ENCODE peak calls at places on chromosomes 5 and 9, in four cellular contexts. X, Y, Q and W are unnamed samples.

GRCh38 chr5:101995585-101995984 is 300.5 kb downstream of the SLCO4C1 start:
- DNase-seq in X (no peak), Q (no peak), Y (peak; percentile 57), W (no peak)

GRCh38 chr9:5072871-5073270 is 87.8 kb downstream of the JAK2 start:
- DNase-seq in X (no peak), Y (no peak), Q (no peak), W (no peak)

GRCh38 chr5:34411470-34412346 is 244.4 kb upstream of the RAI14 start:
- DNase-seq in X (no peak), Q (no peak), Y (no peak), W (no peak)

GRCh38 chr5:107704686-107705389 is 34.1 kb upstream of the EFNA5 start:
- DNase-seq in X (no peak), Y (no peak), Q (no peak), W (no peak)

GRCh38 chr5:179914032-179914755 is 6.5 kb upstream of the TBC1D9B start:
- DNase-seq in Y (no peak), Q (no peak), X (no peak), W (no peak)

GRCh38 chr9:125631391-125632085 is 75.5 kb downstream of the MAPKAP1 start:
- DNase-seq in X (no peak), Q (no peak), Y (peak; percentile 56), W (no peak)

GRCh38 chr9:38428062-38428461 is 3.8 kb upstream of the IGFBPL1 start:
- DNase-seq in Y (no peak), X (no peak), Q (no peak), W (no peak)

GRCh38 chr5:159752622-159753275 is 163.5 kb upstream of the ADRA1B start:
- DNase-seq in X (no peak), Q (no peak), Y (no peak), W (no peak)

GRCh38 chr5:52961238-52961637 is 27.9 kb upstream of the ITGA2 start:
- DNase-seq in Y (no peak), X (no peak), Q (no peak), W (no peak)

GRCh38 chr9:76269789-76270188 is 124.4 kb downstream of the RFK start:
- DNase-seq in Q (no peak), Y (no peak), X (no peak), W (no peak)

GRCh38 chr9:31799953-31800609 is 584.4 kb upstream of the ACO1 start:
- DNase-seq in Y (peak; percentile 44), X (peak; percentile 19), Q (no peak), W (no peak)

GRCh38 chr9:70701163-70701562 is 286.7 kb upstream of the KLF9 start:
- DNase-seq in Q (no peak), X (no peak), Y (no peak), W (no peak)

GRCh38 chr9:126472931-126473330 is 140.8 kb upstream of the LMX1B start:
- DNase-seq in X (no peak), Q (no peak), Y (no peak), W (no peak)

GRCh38 chr9:137095664-137096517 is 9.1 kb downstream of the MAN1B1 start:
- DNase-seq in X (no peak), Q (no peak), Y (no peak), W (peak; percentile 48)

GRCh38 chr9:17140418-17140817 is 5.6 kb downstream of the CNTLN start:
- DNase-seq in Q (no peak), Y (no peak), X (no peak), W (no peak)

GRCh38 chr5:142674438-142675210 is 11.3 kb downstream of the FGF1 start:
- DNase-seq in Y (no peak), X (no peak), Q (no peak), W (no peak)

GRCh38 chr9:33800886-33801285 is 5.5 kb downstream of the PRSS3 start:
- DNase-seq in X (no peak), Q (no peak), Y (no peak), W (no peak)

GRCh38 chr5:132220476-132220875 is 7.2 kb downstream of the P4HA2 start:
- DNase-seq in Y (no peak), X (no peak), Q (no peak), W (no peak)

GRCh38 chr5:98368141-98368540 is 405.3 kb upstream of the RGMB start:
- DNase-seq in X (no peak), Q (no peak), Y (no peak), W (no peak)

GRCh38 chr5:99866740-99867139 is 668.4 kb upstream of the FAM174A start:
- DNase-seq in Q (no peak), X (no peak), Y (no peak), W (no peak)

GRCh38 chr5:1516615-1517601 is 6.9 kb downstream of the LPCAT1 start:
- DNase-seq in Q (peak; percentile 46), Y (no peak), X (no peak), W (peak; percentile 64)

GRCh38 chr9:14868772-14869583 is 41.2 kb downstream of the FREM1 start:
- DNase-seq in X (no peak), Q (no peak), Y (no peak), W (no peak)

GRCh38 chr5:60821488-60822284 is 22.4 kb downstream of the ELOVL7 start:
- DNase-seq in Y (no peak), X (no peak), Q (no peak), W (no peak)

GRCh38 chr5:123369371-123369968 is 53.7 kb downstream of the CEP120 start:
- DNase-seq in Q (no peak), Y (peak; percentile 6), X (no peak), W (no peak)

GRCh38 chr5:144598451-144599068 is 427.9 kb downstream of the KCTD16 start:
- DNase-seq in Y (no peak), Q (peak; percentile 79), X (no peak), W (no peak)

GRCh38 chr5:154673506-154673905 is 81.7 kb upstream of the LARP1 start:
- DNase-seq in X (no peak), Q (no peak), Y (no peak), W (peak; percentile 17)

GRCh38 chr9:135797507-135798302 is 95.7 kb downstream of the KCNT1 start:
- DNase-seq in Q (no peak), X (peak; percentile 24), Y (peak; percentile 51), W (no peak)

GRCh38 chr5:16618138-16618897 is 1.5 kb upstream of the RETREG1 start:
- DNase-seq in X (no peak), Q (no peak), Y (peak; percentile 7), W (no peak)

GRCh38 chr5:179307006-179307800 is 38.1 kb downstream of the ADAMTS2 start:
- DNase-seq in Q (peak; percentile 46), Y (no peak), X (no peak), W (peak; percentile 40)

DNA sequence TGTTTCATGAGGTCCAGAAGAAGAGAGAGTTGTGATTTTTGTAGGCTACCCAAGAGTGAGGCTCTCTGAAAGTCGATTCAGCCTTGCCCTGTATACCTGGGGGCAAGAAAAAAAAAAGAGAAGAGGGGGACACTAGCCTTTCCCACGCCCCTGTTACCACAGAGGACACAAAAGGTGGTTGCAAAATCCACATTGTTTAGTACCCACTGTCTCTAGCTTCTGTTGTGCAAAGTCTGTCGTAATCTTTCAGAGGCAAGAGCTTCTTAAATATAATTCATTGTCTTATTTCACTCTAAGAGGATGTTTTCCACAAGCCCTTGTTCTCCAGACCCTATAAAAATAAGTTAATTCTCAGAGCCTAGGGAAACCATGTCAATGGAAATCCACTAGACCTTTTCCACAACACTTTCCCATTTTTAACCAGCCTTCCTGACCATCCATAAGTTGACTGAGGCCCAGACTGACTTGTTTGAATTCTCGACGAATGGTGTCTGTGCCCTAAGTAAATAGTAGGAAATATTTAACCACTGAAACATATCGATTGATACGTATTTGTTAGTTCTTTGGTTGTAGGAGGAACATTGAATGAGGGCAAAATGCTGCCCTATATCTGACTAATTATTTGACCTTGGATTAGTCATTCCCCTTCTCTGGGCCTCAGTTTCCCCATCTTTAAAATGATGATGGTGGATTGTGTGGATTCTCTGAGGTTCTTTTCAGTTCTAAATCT is 182.7 kb downstream of the PAPPA start:
- DNase-seq in X (no peak), Y (no peak), Q (no peak), W (no peak)
- H3K27me3 ChIP-seq in X (peaks cover 90% of the 10 kb centered on the region), Y (no peaks in the 10 kb centered on the region), Q (no peaks in the 10 kb centered on the region), W (no peaks in the 10 kb centered on the region)

GRCh38 chr5:29054694-29055093 is 2016.3 kb upstream of the CDH9 start:
- DNase-seq in Q (no peak), Y (no peak), X (no peak), W (no peak)
- H3K27me3 ChIP-seq in Q (no peaks in the 10 kb centered on the region), Y (no peaks in the 10 kb centered on the region), X (no peaks in the 10 kb centered on the region), W (no peaks in the 10 kb centered on the region)

GRCh38 chr5:170700503-170700902 is 83.0 kb upstream of the GABRP start:
- DNase-seq in Y (no peak), X (no peak), Q (no peak), W (no peak)

GRCh38 chr5:170709640-170710039 is 73.9 kb upstream of the GABRP start:
- DNase-seq in X (no peak), Q (no peak), Y (no peak), W (no peak)

GRCh38 chr5:170701321-170701720 is 82.2 kb upstream of the GABRP start:
- DNase-seq in Q (no peak), Y (no peak), X (no peak), W (no peak)

DNA sequence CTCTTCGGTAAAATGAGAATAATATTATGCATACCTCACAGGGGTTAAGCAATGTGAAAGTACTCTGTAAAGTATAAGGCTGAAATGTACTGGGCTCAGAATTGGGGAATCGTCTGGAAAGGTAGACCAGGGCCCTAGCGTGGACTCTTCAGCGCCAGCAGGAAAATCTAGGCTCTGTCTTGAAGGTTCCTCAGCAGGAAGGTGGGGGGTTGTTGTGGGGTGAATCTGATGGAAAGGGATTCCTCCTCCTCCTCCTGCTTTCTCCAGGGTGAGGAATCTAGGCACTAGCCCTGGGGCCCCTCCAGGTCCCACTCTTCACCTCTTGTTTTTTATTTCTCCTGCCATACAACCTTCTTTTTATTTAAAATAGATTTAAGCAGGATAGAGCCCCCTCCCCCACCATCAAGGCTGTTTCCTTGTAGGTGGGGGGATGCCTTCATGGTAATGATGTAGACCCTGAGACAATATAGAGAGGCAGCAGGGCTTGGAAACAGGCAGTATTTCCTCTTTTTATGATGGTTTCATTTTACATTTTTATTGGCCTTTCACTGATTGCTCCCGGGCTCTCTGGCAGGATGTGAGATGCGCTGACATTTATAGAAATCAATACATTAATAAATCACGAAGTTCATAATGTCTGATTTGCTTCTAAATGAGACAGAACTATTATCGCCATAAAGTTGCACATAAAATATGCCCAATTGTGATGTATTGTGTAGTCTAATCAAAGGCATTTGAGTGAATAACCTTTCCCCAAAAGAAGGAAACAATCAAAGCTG is 78.9 kb upstream of the GABRP start:
- DNase-seq in X (no peak), Y (no peak), Q (no peak), W (no peak)
- H3K27me3 ChIP-seq in X (peaks cover 70% of the 10 kb centered on the region), Y (no peaks in the 10 kb centered on the region), Q (no peaks in the 10 kb centered on the region), W (peaks cover 2% of the 10 kb centered on the region)

GRCh38 chr5:51378061-51378409 is 5.2 kb upstream of the ISL1 start:
- DNase-seq in Y (no peak), Q (no peak), X (no peak), W (no peak)
- H3K27me3 ChIP-seq in Y (peaks cover 61% of the 10 kb centered on the region), Q (peaks cover 9% of the 10 kb centered on the region), X (no peaks in the 10 kb centered on the region), W (peaks cover 66% of the 10 kb centered on the region)

GRCh38 chr9:134558124-134558805 is 83.3 kb upstream of the COL5A1 start:
- DNase-seq in Q (peak; percentile 7), X (no peak), Y (peak; percentile 1), W (peak; percentile 16)

GRCh38 chr9:134561427-134562145 is 80.0 kb upstream of the COL5A1 start:
- DNase-seq in Q (peak; percentile 23), Y (peak; percentile 1), X (no peak), W (no peak)

GRCh38 chr9:134560654-134561053 is 80.9 kb upstream of the COL5A1 start:
- DNase-seq in Y (peak; percentile 1), X (no peak), Q (peak; percentile 21), W (no peak)

GRCh38 chr9:134559013-134559412 is 82.6 kb upstream of the COL5A1 start:
- DNase-seq in Q (peak; percentile 6), Y (no peak), X (no peak), W (no peak)

GRCh38 chr9:134560206-134560605 is 81.4 kb upstream of the COL5A1 start:
- DNase-seq in Y (peak; percentile 1), X (no peak), Q (peak; percentile 24), W (no peak)
- H3K27me3 ChIP-seq in Y (no peaks in the 10 kb centered on the region), X (peaks cover 11% of the 10 kb centered on the region), Q (no peaks in the 10 kb centered on the region), W (no peaks in the 10 kb centered on the region)

GRCh38 chr5:55172937-55173695 is at the start of gene CDC20B:
- DNase-seq in Q (peak; percentile 92), X (no peak), Y (peak; percentile 93), W (peak; percentile 64)
- H3K27me3 ChIP-seq in Q (no peaks in the 10 kb centered on the region), X (no peaks in the 10 kb centered on the region), Y (peaks cover 51% of the 10 kb centered on the region), W (peaks cover 55% of the 10 kb centered on the region)